ENCODE peak calls at places on chromosomes 7 and 10, in seven cellular contexts. E is pancreas, S is type B pancreatic cell, U is tibial nerve, C is left ventricle myocardium superior, A is endothelial cell, F is right cardiac atrium. B is an unnamed sample.

GRCh38 chr7:117143066-117143465 is 179.8 kb downstream of the WNT2 start:
- DNase-seq in C (no peak), E (no peak), A (no peak), F (no peak), S (no peak), U (no peak), B (no peak)

GRCh38 chr10:79397575-79398303 is 47.7 kb downstream of the ZCCHC24 start:
- DNase-seq in U (no peak), C (peak; percentile 81), E (no peak), S (no peak), F (peak; percentile 91), A (no peak), B (no peak)

GRCh38 chr10:43816351-43817321 is 168.0 kb upstream of the ZNF32 start:
- DNase-seq in E (no peak), S (no peak), F (no peak), C (peak; percentile 38), U (no peak), A (no peak), B (peak; percentile 15)

GRCh38 chr10:88886557-88886956 is 6.5 kb downstream of the STAMBPL1 start:
- DNase-seq in C (no peak), F (no peak), E (no peak), S (no peak), A (no peak), U (no peak), B (peak; percentile 14)

GRCh38 chr7:44379366-44380178 is 54.2 kb upstream of the CAMK2B start:
- DNase-seq in E (no peak), S (no peak), C (no peak), U (no peak), A (no peak), F (no peak), B (no peak)

GRCh38 chr7:28155019-28155660 is 25.5 kb downstream of the JAZF1 start:
- DNase-seq in A (no peak), C (no peak), S (no peak), E (no peak), F (no peak), U (no peak), B (no peak)

GRCh38 chr7:92763636-92764423 is 72.5 kb downstream of the CDK6 start:
- DNase-seq in F (no peak), A (no peak), S (no peak), U (no peak), C (no peak), E (no peak), B (no peak)

GRCh38 chr7:91636129-91636724 is 244.3 kb downstream of the MTERF1 start:
- DNase-seq in A (peak; percentile 47), F (no peak), E (no peak), U (no peak), C (no peak), S (no peak), B (no peak)

GRCh38 chr10:108544500-108545120 is 1378.7 kb downstream of the XPNPEP1 start:
- DNase-seq in U (peak; percentile 31), A (peak; percentile 80), C (peak; percentile 66), F (peak; percentile 75), S (peak; percentile 78), E (peak; percentile 70), B (peak; percentile 4)

GRCh38 chr10:93813507-93814465 is 56.0 kb downstream of the LGI1 start:
- DNase-seq in A (peak; percentile 69), E (peak; percentile 77), S (no peak), F (peak; percentile 85), U (peak; percentile 28), C (peak; percentile 66), B (no peak)

GRCh38 chr10:129942019-129942277 is 22.1 kb downstream of the EBF3 start:
- DNase-seq in E (no peak), U (no peak), C (no peak), F (peak; percentile 51), S (no peak), A (no peak), B (no peak)

GRCh38 chr7:76428149-76428823 is 3.5 kb downstream of the ZP3 start:
- DNase-seq in F (no peak), E (no peak), A (no peak), U (no peak), S (no peak), C (no peak), B (no peak)

GRCh38 chr7:47893721-47894365 is 54.4 kb downstream of the PKD1L1 start:
- DNase-seq in C (no peak), U (no peak), E (no peak), A (no peak), F (no peak), S (peak; percentile 50), B (no peak)

GRCh38 chr10:23081891-23082290 is 13.5 kb upstream of the MSRB2 start:
- DNase-seq in U (no peak), C (no peak), E (no peak), A (no peak), F (no peak), S (no peak), B (no peak)

GRCh38 chr7:47669178-47669878 is 87.4 kb upstream of the TNS3 start:
- DNase-seq in S (no peak), A (no peak), E (peak; percentile 42), C (peak; percentile 63), F (peak; percentile 89), U (peak; percentile 46), B (peak; percentile 64)

GRCh38 chr7:64876792-64877713 is 26.0 kb upstream of the ZNF273 start:
- DNase-seq in C (peak; percentile 83), S (peak; percentile 72), A (peak; percentile 72), E (peak; percentile 70), F (peak; percentile 89), U (no peak), B (no peak)

GRCh38 chr7:867406-868188 is 8.8 kb upstream of the GET4 start:
- DNase-seq in S (no peak), U (no peak), F (peak; percentile 61), E (peak; percentile 37), A (no peak), C (peak; percentile 69), B (no peak)

GRCh38 chr7:47239034-47239433 is 342.9 kb downstream of the TNS3 start:
- DNase-seq in A (no peak), U (no peak), C (no peak), S (no peak), F (no peak), E (no peak), B (no peak)

GRCh38 chr10:77391605-77392235 is 245.9 kb downstream of the KCNMA1 start:
- DNase-seq in U (peak; percentile 74), A (peak; percentile 65), F (peak; percentile 86), E (peak; percentile 83), S (no peak), C (peak; percentile 67), B (no peak)

GRCh38 chr7:38318803-38319416 is 45.5 kb upstream of the TARP start:
- DNase-seq in A (peak; percentile 54), F (no peak), S (no peak), C (no peak), U (no peak), E (no peak), B (peak; percentile 45)

GRCh38 chr10:49609283-49610014 is 661 bp upstream of the SLC18A3 start:
- DNase-seq in S (no peak), F (no peak), A (peak; percentile 43), C (no peak), E (no peak), U (no peak), B (no peak)

GRCh38 chr7:129550673-129551360 is 48.5 kb downstream of the SMKR1 start:
- DNase-seq in F (no peak), C (no peak), S (no peak), U (no peak), A (no peak), E (no peak), B (no peak)

GRCh38 chr10:114349505-114350211 is 54.6 kb downstream of the AFAP1L2 start:
- DNase-seq in A (no peak), C (no peak), U (no peak), E (no peak), S (no peak), F (no peak), B (no peak)

GRCh38 chr10:104297697-104298660 is 29.0 kb downstream of the GSTO2 start:
- DNase-seq in F (peak; percentile 65), C (no peak), E (no peak), A (peak; percentile 83), S (no peak), U (no peak), B (no peak)

GRCh38 chr10:6050801-6051445 is 11.2 kb downstream of the IL2RA start:
- DNase-seq in S (no peak), U (peak; percentile 29), A (no peak), E (peak; percentile 26), C (peak; percentile 69), F (peak; percentile 80), B (no peak)

GRCh38 chr7:36207451-36208291 is 54.6 kb downstream of the EEPD1 start:
- DNase-seq in U (peak; percentile 30), C (peak; percentile 66), F (peak; percentile 78), E (no peak), S (no peak), A (no peak), B (no peak)